ENCODE peak calls at places on chromosomes 5 and 9, in five cellular contexts. U is SK-N-MC, L is GM12892, H is sigmoid colon, Z is GM23338. A is an unnamed sample.

GRCh38 chr9:106753155-106753671 is 109.8 kb upstream of the ZNF462 start:
- DNase-seq in U (no peak), L (peak; percentile 16), H (no peak), Z (no peak), A (no peak)

GRCh38 chr5:170627271-170627670 is 123.5 kb downstream of the KCNIP1 start:
- DNase-seq in U (no peak), L (no peak), H (peak; percentile 48), Z (no peak), A (peak; percentile 35)

GRCh38 chr9:12723409-12724028 is 30.3 kb downstream of the TYRP1 start:
- DNase-seq in U (no peak), L (no peak), H (no peak), Z (peak; percentile 10), A (no peak)

GRCh38 chr5:124252094-124252750 is 494.2 kb downstream of the ZNF608 start:
- DNase-seq in U (no peak), L (no peak), H (no peak), Z (no peak), A (no peak)

GRCh38 chr5:36241636-36242533 is at the start of gene NADK2:
- DNase-seq in U (peak; percentile 59), L (peak; percentile 80), H (peak; percentile 98), Z (peak; percentile 98), A (peak; percentile 94)

GRCh38 chr5:77560677-77561263 is 68.7 kb upstream of the WDR41 start:
- DNase-seq in U (peak; percentile 44), L (no peak), H (no peak), Z (peak; percentile 79), A (no peak)

GRCh38 chr5:162248107-162248713 is 180.6 kb downstream of the GABRG2 start:
- DNase-seq in U (no peak), L (peak; percentile 0), H (no peak), Z (peak; percentile 91), A (no peak)

GRCh38 chr9:106400170-106400569 is 462.8 kb upstream of the ZNF462 start:
- DNase-seq in U (no peak), L (no peak), H (no peak), Z (no peak), A (no peak)

GRCh38 chr5:149930060-149930753 is 14.4 kb downstream of the PDE6A start:
- DNase-seq in U (no peak), L (no peak), H (no peak), Z (no peak), A (no peak)

GRCh38 chr5:132422720-132423442 is 53.4 kb downstream of the SLC22A5 start:
- DNase-seq in U (no peak), L (no peak), H (no peak), Z (no peak), A (no peak)
- TF ChIP-seq POLR2AphosphoS5 in U (no peak), L (peak; percentile 37), H (peak; percentile 4), Z (no peak), A (no peak)

GRCh38 chr9:34989056-34989945 is at the start of gene DNAJB5:
- DNase-seq in U (peak; percentile 96), L (peak; percentile 89), H (peak; percentile 100), Z (peak; percentile 99), A (peak; percentile 98)

GRCh38 chr9:34989946-34990635 is 546 bp downstream of the DNAJB5 start:
- DNase-seq in U (no peak), L (no peak), H (peak; percentile 87), Z (peak; percentile 95), A (no peak)

GRCh38 chr9:34991833-34992375 is 2.4 kb downstream of the DNAJB5 start:
- DNase-seq in U (no peak), L (no peak), H (peak; percentile 85), Z (peak; percentile 61), A (no peak)

GRCh38 chr9:34992376-34992951 is 2.9 kb downstream of the DNAJB5 start:
- DNase-seq in U (no peak), L (no peak), H (peak; percentile 86), Z (no peak), A (no peak)

GRCh38 chr9:34990908-34991832 is 1.6 kb downstream of the DNAJB5 start:
- DNase-seq in U (no peak), L (no peak), H (no peak), Z (peak; percentile 57), A (no peak)
- TF ChIP-seq POLR2AphosphoS5 in U (no peak), L (no peak), H (no peak), Z (no peak), A (no peak)

DNA sequence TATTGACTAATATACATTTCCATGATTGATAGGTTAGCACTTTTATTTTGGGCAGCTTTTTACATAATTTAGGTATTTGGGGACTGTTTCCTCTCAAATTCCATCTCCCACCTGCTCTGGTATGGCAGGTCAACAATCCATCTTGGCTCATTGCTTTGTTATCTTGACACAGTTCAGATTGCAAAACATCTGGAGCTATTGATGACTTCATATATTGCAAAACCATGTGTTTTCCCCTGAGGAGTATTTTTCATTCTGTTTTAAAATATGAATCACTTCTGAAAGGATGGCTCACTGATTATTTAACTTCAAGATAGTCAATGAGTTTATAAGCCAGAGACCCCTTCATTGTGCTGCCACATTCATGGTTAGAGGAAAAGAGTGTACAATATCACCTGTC is 1206.0 kb upstream of the C9orf72 start:
- DNase-seq in U (no peak), L (no peak), H (no peak), Z (no peak), A (no peak)
- TF ChIP-seq POLR2AphosphoS5 in U (no peak), L (no peak), H (no peak), Z (no peak), A (no peak)

DNA sequence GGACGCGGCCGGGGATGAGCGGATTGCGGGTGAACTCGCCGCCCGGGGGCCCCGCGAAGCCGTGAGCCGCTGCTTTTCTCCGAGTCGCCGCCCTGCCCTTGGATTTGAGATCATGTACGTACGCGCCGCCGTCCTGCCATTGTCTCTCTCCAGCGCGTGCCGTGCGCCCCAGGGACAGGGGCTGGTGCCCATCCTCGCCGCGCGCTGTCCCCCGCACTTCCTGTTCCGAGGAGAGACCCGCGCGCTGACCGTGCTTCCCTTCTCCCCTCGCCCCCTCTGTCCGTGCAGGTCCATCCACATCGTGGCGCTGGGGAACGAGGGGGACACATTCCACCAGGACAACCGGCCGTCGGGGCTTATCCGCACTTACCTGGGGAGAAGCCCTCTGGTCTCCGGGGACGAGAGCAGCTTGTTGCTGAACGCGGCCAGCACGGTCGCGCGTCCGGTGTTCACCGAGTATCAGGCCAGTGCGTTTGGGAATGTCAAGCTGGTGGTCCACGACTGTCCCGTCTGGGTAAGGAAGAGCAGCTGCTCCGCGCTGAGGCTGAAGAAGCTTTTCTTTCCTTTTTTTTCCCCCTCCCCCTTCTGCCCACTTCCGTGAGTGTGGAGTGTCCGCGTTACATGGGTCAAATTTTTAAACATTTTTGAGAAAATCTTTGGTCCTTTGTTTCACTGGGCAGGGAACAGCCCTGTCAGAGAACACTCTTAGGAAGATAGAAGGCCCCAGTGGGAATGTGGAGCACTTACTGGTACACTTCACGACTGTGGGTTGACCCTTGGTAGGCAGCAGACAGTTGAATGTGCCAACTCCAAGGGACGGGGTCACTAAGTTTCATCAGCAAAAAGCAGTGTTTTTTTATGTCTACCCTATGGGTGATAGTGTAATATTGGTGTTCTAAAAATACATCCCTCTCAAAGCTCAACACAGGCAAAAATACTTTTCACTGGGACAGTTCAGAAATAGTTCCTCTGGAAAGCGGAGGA is 727 bp downstream of the RHOBTB3 start:
- DNase-seq in U (no peak), L (no peak), H (peak; percentile 80), Z (peak; percentile 74), A (no peak)
- TF ChIP-seq POLR2AphosphoS5 in U (no peak), L (no peak), H (peak; percentile 50), Z (no peak), A (no peak)

GRCh38 chr5:133508845-133509741 is 103.2 kb downstream of the FSTL4 start:
- DNase-seq in U (no peak), L (no peak), H (no peak), Z (no peak), A (no peak)
- TF ChIP-seq POLR2AphosphoS5 in U (no peak), L (no peak), H (no peak), Z (no peak), A (no peak)

GRCh38 chr5:156802501-156802900 is 47.6 kb upstream of the PPP1R2B start:
- DNase-seq in U (no peak), L (no peak), H (no peak), Z (peak; percentile 83), A (no peak)
- TF ChIP-seq POLR2AphosphoS5 in U (no peak), L (no peak), H (no peak), Z (no peak), A (no peak)

GRCh38 chr9:136963751-136964150 is 11.7 kb downstream of the LCN12 start:
- DNase-seq in U (no peak), L (no peak), H (no peak), Z (no peak), A (no peak)
- TF ChIP-seq POLR2AphosphoS5 in U (no peak), L (no peak), H (no peak), Z (no peak), A (no peak)

DNA sequence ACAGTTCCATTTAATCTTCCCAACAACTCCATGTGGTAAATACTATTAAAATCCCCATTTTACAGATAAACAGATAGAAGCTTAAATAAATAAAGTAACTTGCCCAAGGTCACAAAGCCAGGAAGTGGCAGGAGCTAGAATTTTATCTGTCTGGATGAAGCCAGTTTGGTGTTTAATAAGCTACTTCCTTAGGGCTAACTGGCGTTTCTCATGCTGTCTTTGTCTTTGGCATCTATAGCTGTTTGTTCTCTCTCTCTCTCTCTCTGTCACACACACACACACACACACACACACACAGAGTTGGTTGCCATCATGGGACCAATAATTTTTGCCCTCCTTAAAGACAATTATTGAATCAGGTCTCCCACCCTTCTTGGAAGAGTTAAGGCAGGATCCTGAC is 8.6 kb upstream of the ADRA1B start:
- DNase-seq in U (no peak), L (no peak), H (no peak), Z (no peak), A (no peak)
- TF ChIP-seq POLR2AphosphoS5 in U (no peak), L (no peak), H (no peak), Z (no peak), A (no peak)

A was measured in breast epithelium.